ENCODE peak calls at places on chromosomes 4 and X, in five cellular contexts. S is activated T-helper 1 cell treated with anti-CD3 and anti-CD28 coated beads, Interleukin-12 subunit alpha, Interleukin-12 subunit beta, Interleukin-2, Interleukin-4 antibody, amounts not matched to agents 30 ng/mL and 10 ng/mL and 1 ng/mL, durations not matched to agents 14 hours and 24 hours and 36 hours; W is SW 1271; C is AG04449; V is stimulated activated CD4-positive, alpha-beta T cell treated with anti-CD3 and anti-CD28 coated beads, Interleukin-4, amount 100 ng/mL, for 4 hours. U is an unnamed sample.

GRCh38 chrX:20438871-20439526 is 172.3 kb upstream of the RPS6KA3 start:
- DNase-seq in S (no peak), W (no peak), C (no peak), V (no peak), U (no peak)

GRCh38 chr4:94827481-94828110 is 69.8 kb downstream of the BMPR1B start:
- DNase-seq in S (no peak), W (peak), C (peak), V (no peak), U (no peak)

GRCh38 chr4:125714845-125715244 is 400.1 kb downstream of the FAT4 start:
- DNase-seq in S (no peak), W (no peak), C (no peak), V (no peak), U (no peak)

GRCh38 chrX:118652717-118653116 is 74.7 kb upstream of the IL13RA1 start:
- DNase-seq in S (no peak), W (no peak), C (no peak), V (no peak), U (no peak)

GRCh38 chr4:31230579-31230978 is 510.4 kb downstream of the PCDH7 start:
- DNase-seq in S (no peak), W (no peak), C (no peak), V (no peak), U (no peak)

GRCh38 chrX:139972113-139972512 is 6.8 kb upstream of the CXorf66 start:
- DNase-seq in S (no peak), W (no peak), C (no peak), V (no peak), U (no peak)

GRCh38 chrX:107712231-107713204 is 63.1 kb downstream of the TSC22D3 start:
- DNase-seq in S (no peak), W (no peak), C (no peak), V (no peak), U (peak)

GRCh38 chr4:159171287-159171686 is 68.4 kb downstream of the RAPGEF2 start:
- DNase-seq in S (no peak), W (no peak), C (no peak), V (no peak), U (no peak)

GRCh38 chrX:1391707-1392375 is at the start of gene SLC25A6:
- DNase-seq in S (peak), W (no peak), C (peak), V (peak), U (peak)

GRCh38 chrX:39627257-39627656 is 470.5 kb downstream of the BCOR start:
- DNase-seq in S (no peak), W (no peak), C (no peak), V (no peak), U (no peak)

GRCh38 chrX:45142185-45142584 is 58.5 kb downstream of the DIPK2B start:
- DNase-seq in S (no peak), W (no peak), C (no peak), V (no peak), U (no peak)

GRCh38 chr4:8707045-8707781 is 114.6 kb downstream of the CPZ start:
- DNase-seq in S (no peak), W (no peak), C (no peak), V (no peak), U (no peak)

GRCh38 chrX:154370300-154370881 is 4.0 kb downstream of the FLNA start:
- DNase-seq in S (no peak), W (no peak), C (no peak), V (no peak), U (peak)